ENCODE peak calls at places on chromosome 19, in ten cellular contexts. One of them, this sample, is unnamed.

GRCh38 chr19:4732680-4733114 is 9.1 kb upstream of the DPP9 start:
- DNase-seq in WERI-Rb-1: peak
- DNase-seq in SJSA1: no peak
- DNase-seq in thoracic aorta: no peak
- DNase-seq in Peyer's patch: peak
- DNase-seq in GM23338: peak
- DNase-seq in colonic mucosa: peak
- DNase-seq in Panc1: peak
- DNase-seq in HCT116: peak
- DNase-seq in heart right ventricle: peak
- DNase-seq in this sample: no peak

GRCh38 chr19:35088514-35088913 is 27.1 kb upstream of the FXYD3 start:
- DNase-seq in GM23338: no peak
- DNase-seq in thoracic aorta: no peak
- DNase-seq in heart right ventricle: no peak
- DNase-seq in colonic mucosa: no peak
- DNase-seq in WERI-Rb-1: no peak
- DNase-seq in Peyer's patch: no peak
- DNase-seq in SJSA1: peak
- DNase-seq in HCT116: no peak
- DNase-seq in Panc1: no peak
- DNase-seq in this sample: no peak

GRCh38 chr19:57438925-57439324 is 3.8 kb downstream of the ZNF749 start:
- DNase-seq in WERI-Rb-1: no peak
- DNase-seq in HCT116: no peak
- DNase-seq in Panc1: no peak
- DNase-seq in GM23338: peak
- DNase-seq in thoracic aorta: no peak
- DNase-seq in heart right ventricle: no peak
- DNase-seq in Peyer's patch: no peak
- DNase-seq in colonic mucosa: no peak
- DNase-seq in SJSA1: no peak
- DNase-seq in this sample: no peak

GRCh38 chr19:44582581-44583265 is 30.6 kb upstream of the IGSF23 start:
- DNase-seq in GM23338: peak
- DNase-seq in Peyer's patch: no peak
- DNase-seq in SJSA1: no peak
- DNase-seq in thoracic aorta: no peak
- DNase-seq in heart right ventricle: no peak
- DNase-seq in colonic mucosa: peak
- DNase-seq in HCT116: peak
- DNase-seq in WERI-Rb-1: peak
- DNase-seq in Panc1: no peak
- DNase-seq in this sample: no peak

GRCh38 chr19:10826236-10826635 is 9.8 kb downstream of the TMED1 start:
- DNase-seq in GM23338: no peak
- DNase-seq in HCT116: no peak
- DNase-seq in SJSA1: no peak
- DNase-seq in colonic mucosa: no peak
- DNase-seq in heart right ventricle: no peak
- DNase-seq in Peyer's patch: no peak
- DNase-seq in WERI-Rb-1: no peak
- DNase-seq in thoracic aorta: no peak
- DNase-seq in Panc1: no peak
- DNase-seq in this sample: no peak

GRCh38 chr19:7705387-7706187 is 3.7 kb upstream of the FCER2 start:
- DNase-seq in Panc1: no peak
- DNase-seq in heart right ventricle: peak
- DNase-seq in thoracic aorta: no peak
- DNase-seq in GM23338: no peak
- DNase-seq in SJSA1: no peak
- DNase-seq in WERI-Rb-1: no peak
- DNase-seq in colonic mucosa: peak
- DNase-seq in HCT116: no peak
- DNase-seq in Peyer's patch: peak
- DNase-seq in this sample: peak

GRCh38 chr19:46825731-46826055 is 25.0 kb downstream of the AP2S1 start:
- DNase-seq in heart right ventricle: no peak
- DNase-seq in colonic mucosa: no peak
- DNase-seq in thoracic aorta: no peak
- DNase-seq in Panc1: no peak
- DNase-seq in SJSA1: no peak
- DNase-seq in WERI-Rb-1: no peak
- DNase-seq in Peyer's patch: no peak
- DNase-seq in GM23338: no peak
- DNase-seq in HCT116: no peak
- DNase-seq in this sample: no peak

GRCh38 chr19:29605653-29606419 is at the start of gene POP4:
- DNase-seq in thoracic aorta: peak
- DNase-seq in Panc1: peak
- DNase-seq in heart right ventricle: peak
- DNase-seq in GM23338: peak
- DNase-seq in colonic mucosa: peak
- DNase-seq in SJSA1: peak
- DNase-seq in WERI-Rb-1: peak
- DNase-seq in Peyer's patch: peak
- DNase-seq in HCT116: peak
- DNase-seq in this sample: peak

GRCh38 chr19:49153167-49153809 is 1.9 kb downstream of the HRC start:
- DNase-seq in Peyer's patch: no peak
- DNase-seq in thoracic aorta: no peak
- DNase-seq in HCT116: no peak
- DNase-seq in SJSA1: no peak
- DNase-seq in WERI-Rb-1: no peak
- DNase-seq in GM23338: no peak
- DNase-seq in heart right ventricle: no peak
- DNase-seq in colonic mucosa: no peak
- DNase-seq in Panc1: no peak
- DNase-seq in this sample: no peak

GRCh38 chr19:49152218-49152550 is 3.0 kb downstream of the HRC start:
- DNase-seq in SJSA1: no peak
- DNase-seq in heart right ventricle: no peak
- DNase-seq in WERI-Rb-1: no peak
- DNase-seq in thoracic aorta: no peak
- DNase-seq in Panc1: no peak
- DNase-seq in GM23338: peak
- DNase-seq in HCT116: no peak
- DNase-seq in Peyer's patch: no peak
- DNase-seq in colonic mucosa: no peak
- DNase-seq in this sample: no peak

GRCh38 chr19:49155005-49155826 is at the start of gene HRC:
- DNase-seq in GM23338: peak
- DNase-seq in Panc1: no peak
- DNase-seq in WERI-Rb-1: no peak
- DNase-seq in SJSA1: no peak
- DNase-seq in HCT116: no peak
- DNase-seq in heart right ventricle: peak
- DNase-seq in Peyer's patch: no peak
- DNase-seq in thoracic aorta: no peak
- DNase-seq in colonic mucosa: no peak
- DNase-seq in this sample: no peak

GRCh38 chr19:49155830-49156346 is 692 bp upstream of the HRC start:
- DNase-seq in thoracic aorta: no peak
- DNase-seq in SJSA1: no peak
- DNase-seq in Panc1: no peak
- DNase-seq in Peyer's patch: no peak
- DNase-seq in heart right ventricle: peak
- DNase-seq in WERI-Rb-1: peak
- DNase-seq in HCT116: no peak
- DNase-seq in colonic mucosa: no peak
- DNase-seq in GM23338: peak
- DNase-seq in this sample: no peak

DNA sequence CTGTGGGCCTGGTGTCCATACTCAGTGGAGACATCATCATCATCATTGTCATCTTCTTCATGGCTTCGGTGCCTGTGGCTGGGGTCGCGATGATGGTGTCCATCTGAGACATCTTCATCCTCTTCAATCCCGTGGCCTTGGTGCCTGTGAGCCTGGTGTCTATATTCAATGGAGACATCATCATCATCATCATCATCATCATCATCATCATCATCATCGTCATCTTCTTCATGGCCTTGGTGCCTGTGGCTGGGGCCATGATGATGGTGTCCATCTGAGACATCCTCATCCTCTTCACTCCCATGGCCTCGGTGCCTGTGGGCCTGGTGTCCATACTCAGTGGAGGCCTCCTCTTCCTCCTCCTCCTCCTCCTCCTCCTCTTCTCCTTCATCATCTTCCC is 917 bp downstream of the HRC start:
- DNase-seq in colonic mucosa: no peak
- DNase-seq in HCT116: no peak
- DNase-seq in WERI-Rb-1: no peak
- DNase-seq in GM23338: no peak
- DNase-seq in Peyer's patch: no peak
- DNase-seq in SJSA1: no peak
- DNase-seq in Panc1: no peak
- DNase-seq in heart right ventricle: no peak
- DNase-seq in thoracic aorta: no peak
- DNase-seq in this sample: no peak
- H3K27ac ChIP-seq in colonic mucosa: no peak
- H3K27ac ChIP-seq in HCT116: no peak
- H3K27ac ChIP-seq in WERI-Rb-1: no peak
- H3K27ac ChIP-seq in GM23338: no peak
- H3K27ac ChIP-seq in Peyer's patch: no peak
- H3K27ac ChIP-seq in SJSA1: no peak
- H3K27ac ChIP-seq in Panc1: no peak
- H3K27ac ChIP-seq in heart right ventricle: peak
- H3K27ac ChIP-seq in thoracic aorta: peak
- H3K27ac ChIP-seq in this sample: no peak

GRCh38 chr19:33301900-33302174 is 497 bp downstream of the CEBPA start:
- DNase-seq in colonic mucosa: no peak
- DNase-seq in Panc1: no peak
- DNase-seq in thoracic aorta: no peak
- DNase-seq in HCT116: no peak
- DNase-seq in SJSA1: no peak
- DNase-seq in Peyer's patch: no peak
- DNase-seq in GM23338: peak
- DNase-seq in WERI-Rb-1: no peak
- DNase-seq in heart right ventricle: no peak
- DNase-seq in this sample: no peak
- H3K27ac ChIP-seq in colonic mucosa: peak
- H3K27ac ChIP-seq in Panc1: no peak
- H3K27ac ChIP-seq in thoracic aorta: no peak
- H3K27ac ChIP-seq in HCT116: peak
- H3K27ac ChIP-seq in SJSA1: no peak
- H3K27ac ChIP-seq in Peyer's patch: peak
- H3K27ac ChIP-seq in GM23338: no peak
- H3K27ac ChIP-seq in WERI-Rb-1: no peak
- H3K27ac ChIP-seq in heart right ventricle: no peak
- H3K27ac ChIP-seq in this sample: no peak

GRCh38 chr19:19459707-19460251 is 54.3 kb downstream of the GATAD2A start:
- DNase-seq in Panc1: peak
- DNase-seq in GM23338: no peak
- DNase-seq in HCT116: no peak
- DNase-seq in colonic mucosa: no peak
- DNase-seq in SJSA1: peak
- DNase-seq in WERI-Rb-1: no peak
- DNase-seq in thoracic aorta: no peak
- DNase-seq in heart right ventricle: no peak
- DNase-seq in Peyer's patch: peak
- DNase-seq in this sample: peak

GRCh38 chr19:19460258-19460731 is 54.8 kb downstream of the GATAD2A start:
- DNase-seq in SJSA1: no peak
- DNase-seq in colonic mucosa: no peak
- DNase-seq in thoracic aorta: no peak
- DNase-seq in GM23338: no peak
- DNase-seq in heart right ventricle: no peak
- DNase-seq in Peyer's patch: peak
- DNase-seq in Panc1: no peak
- DNase-seq in WERI-Rb-1: no peak
- DNase-seq in HCT116: no peak
- DNase-seq in this sample: no peak

GRCh38 chr19:19461671-19462622 is 53.4 kb downstream of the TSSK6 start:
- DNase-seq in Peyer's patch: no peak
- DNase-seq in GM23338: peak
- DNase-seq in Panc1: no peak
- DNase-seq in WERI-Rb-1: no peak
- DNase-seq in HCT116: no peak
- DNase-seq in heart right ventricle: peak
- DNase-seq in thoracic aorta: no peak
- DNase-seq in SJSA1: no peak
- DNase-seq in colonic mucosa: peak
- DNase-seq in this sample: no peak

GRCh38 chr19:19461306-19461670 is 54.1 kb downstream of the TSSK6 start:
- DNase-seq in Peyer's patch: no peak
- DNase-seq in colonic mucosa: no peak
- DNase-seq in WERI-Rb-1: no peak
- DNase-seq in SJSA1: no peak
- DNase-seq in HCT116: no peak
- DNase-seq in heart right ventricle: no peak
- DNase-seq in Panc1: no peak
- DNase-seq in thoracic aorta: no peak
- DNase-seq in GM23338: no peak
- DNase-seq in this sample: no peak

DNA sequence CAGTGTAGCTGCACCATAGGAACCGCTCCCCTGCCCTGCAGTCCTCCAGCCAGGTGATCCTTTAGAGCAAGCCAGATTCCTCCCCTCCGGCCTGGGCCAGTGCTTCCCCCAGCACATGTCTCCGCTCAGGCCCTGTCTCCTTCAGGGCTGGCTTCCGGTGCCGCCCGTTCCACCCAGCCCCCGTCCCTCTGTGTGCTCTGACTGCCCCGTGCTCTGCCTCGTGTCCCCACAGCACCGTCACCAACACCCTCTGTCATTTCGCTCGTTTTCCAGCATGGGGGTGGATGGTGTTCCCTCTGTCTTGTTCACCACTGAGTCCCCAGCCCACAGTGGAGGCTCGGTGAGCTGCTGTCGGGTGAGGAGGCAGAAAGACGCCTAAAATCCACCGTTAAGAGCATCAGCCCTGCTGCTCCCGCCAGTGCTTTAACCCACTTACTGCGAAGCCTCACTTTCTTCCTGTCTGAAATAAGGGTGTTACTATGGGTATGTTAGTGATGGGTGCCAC is 54.5 kb downstream of the TSSK6 start:
- DNase-seq in SJSA1: no peak
- DNase-seq in thoracic aorta: no peak
- DNase-seq in GM23338: peak
- DNase-seq in colonic mucosa: peak
- DNase-seq in WERI-Rb-1: peak
- DNase-seq in Peyer's patch: peak
- DNase-seq in heart right ventricle: peak
- DNase-seq in HCT116: no peak
- DNase-seq in Panc1: no peak
- DNase-seq in this sample: peak
- H3K27ac ChIP-seq in SJSA1: no peak
- H3K27ac ChIP-seq in thoracic aorta: peak
- H3K27ac ChIP-seq in GM23338: peak
- H3K27ac ChIP-seq in colonic mucosa: peak
- H3K27ac ChIP-seq in WERI-Rb-1: no peak
- H3K27ac ChIP-seq in Peyer's patch: peak
- H3K27ac ChIP-seq in heart right ventricle: peak
- H3K27ac ChIP-seq in HCT116: no peak
- H3K27ac ChIP-seq in Panc1: no peak
- H3K27ac ChIP-seq in this sample: peak

GRCh38 chr19:55667511-55667910 is 7.5 kb upstream of the EPN1 start:
- DNase-seq in HCT116: no peak
- DNase-seq in Panc1: no peak
- DNase-seq in SJSA1: no peak
- DNase-seq in GM23338: no peak
- DNase-seq in colonic mucosa: no peak
- DNase-seq in thoracic aorta: no peak
- DNase-seq in Peyer's patch: no peak
- DNase-seq in heart right ventricle: no peak
- DNase-seq in WERI-Rb-1: no peak
- DNase-seq in this sample: no peak

GRCh38 chr19:55666343-55667005 is 8.6 kb upstream of the EPN1 start:
- DNase-seq in GM23338: no peak
- DNase-seq in colonic mucosa: no peak
- DNase-seq in Peyer's patch: no peak
- DNase-seq in thoracic aorta: no peak
- DNase-seq in WERI-Rb-1: no peak
- DNase-seq in HCT116: no peak
- DNase-seq in heart right ventricle: no peak
- DNase-seq in Panc1: no peak
- DNase-seq in SJSA1: no peak
- DNase-seq in this sample: no peak

GRCh38 chr19:55668603-55669348 is 6.2 kb upstream of the EPN1 start:
- DNase-seq in WERI-Rb-1: no peak
- DNase-seq in SJSA1: no peak
- DNase-seq in Peyer's patch: no peak
- DNase-seq in Panc1: no peak
- DNase-seq in colonic mucosa: no peak
- DNase-seq in HCT116: no peak
- DNase-seq in heart right ventricle: no peak
- DNase-seq in GM23338: no peak
- DNase-seq in thoracic aorta: no peak
- DNase-seq in this sample: no peak

GRCh38 chr19:55667958-55668357 is 7.1 kb upstream of the EPN1 start:
- DNase-seq in colonic mucosa: no peak
- DNase-seq in SJSA1: no peak
- DNase-seq in thoracic aorta: no peak
- DNase-seq in WERI-Rb-1: no peak
- DNase-seq in HCT116: no peak
- DNase-seq in Peyer's patch: no peak
- DNase-seq in heart right ventricle: no peak
- DNase-seq in GM23338: no peak
- DNase-seq in Panc1: no peak
- DNase-seq in this sample: no peak

GRCh38 chr19:55667006-55667381 is 8.0 kb upstream of the EPN1 start:
- DNase-seq in Peyer's patch: no peak
- DNase-seq in HCT116: no peak
- DNase-seq in SJSA1: no peak
- DNase-seq in WERI-Rb-1: no peak
- DNase-seq in Panc1: no peak
- DNase-seq in heart right ventricle: no peak
- DNase-seq in GM23338: no peak
- DNase-seq in thoracic aorta: no peak
- DNase-seq in colonic mucosa: no peak
- DNase-seq in this sample: no peak
- H3K27ac ChIP-seq in Peyer's patch: peak
- H3K27ac ChIP-seq in HCT116: peak
- H3K27ac ChIP-seq in SJSA1: no peak
- H3K27ac ChIP-seq in WERI-Rb-1: no peak
- H3K27ac ChIP-seq in Panc1: peak
- H3K27ac ChIP-seq in heart right ventricle: no peak
- H3K27ac ChIP-seq in GM23338: no peak
- H3K27ac ChIP-seq in thoracic aorta: no peak
- H3K27ac ChIP-seq in colonic mucosa: no peak
- H3K27ac ChIP-seq in this sample: peak